ENCODE peak calls at places on chromosomes 11 and 22, in ten cellular contexts. J is CD4-positive, CD25-positive, alpha-beta regulatory T cell; U is lower lobe of right lung; N is vagina; X is CD4-positive, alpha-beta memory T cell; W is tibial nerve; A is neuronal stem cell; L is pancreas; D is Panc1; B is heart left ventricle. P is an unnamed sample.
A peak's percentile ranks its signal among the peaks of the same experiment; 100 is the strongest.

GRCh38 chr11:134915212-134915611 is 503.2 kb upstream of the B3GAT1 start:
- DNase-seq in J (no peak), U (no peak), N (no peak), X (no peak), W (no peak), A (no peak), L (no peak), D (no peak), B (peak; percentile 35), P (peak; percentile 43)

GRCh38 chr11:102177974-102178631 is 67.9 kb downstream of the YAP1 start:
- DNase-seq in J (no peak), U (no peak), N (no peak), X (no peak), W (no peak), A (no peak), L (peak; percentile 17), D (peak; percentile 92), B (no peak), P (no peak)

GRCh38 chr11:20604864-20605601 is 5.6 kb downstream of the SLC6A5 start:
- DNase-seq in J (no peak), U (no peak), N (no peak), X (no peak), W (no peak), A (no peak), L (no peak), D (no peak), B (no peak), P (no peak)

GRCh38 chr22:48171294-48171693 is 1408.8 kb downstream of the TBC1D22A start:
- DNase-seq in J (no peak), U (no peak), N (no peak), X (no peak), W (no peak), A (no peak), L (no peak), D (no peak), B (no peak), P (no peak)

GRCh38 chr11:15668718-15669117 is 554.0 kb downstream of the INSC start:
- DNase-seq in J (no peak), U (no peak), N (no peak), X (no peak), W (no peak), A (no peak), L (no peak), D (no peak), B (no peak), P (no peak)

GRCh38 chr11:5042091-5042490 is 4.2 kb upstream of the OR52J3 start:
- DNase-seq in J (no peak), U (no peak), N (no peak), X (no peak), W (no peak), A (no peak), L (no peak), D (no peak), B (no peak), P (no peak)

GRCh38 chr11:117931971-117932370 is 2.8 kb upstream of the TMPRSS13 start:
- DNase-seq in J (no peak), U (peak; percentile 39), N (no peak), X (peak; percentile 19), W (no peak), A (no peak), L (no peak), D (no peak), B (no peak), P (no peak)

GRCh38 chr11:101912823-101913284 is 2.0 kb upstream of the CEP126 start:
- DNase-seq in J (no peak), U (no peak), N (no peak), X (no peak), W (no peak), A (no peak), L (no peak), D (peak; percentile 20), B (no peak), P (no peak)

GRCh38 chr11:94275961-94276360 is 28.4 kb upstream of the IZUMO1R start:
- DNase-seq in J (no peak), U (no peak), N (no peak), X (no peak), W (no peak), A (no peak), L (no peak), D (no peak), B (no peak), P (no peak)

GRCh38 chr11:47607380-47607779 is 13.2 kb upstream of the C1QTNF4 start:
- DNase-seq in J (no peak), U (no peak), N (no peak), X (no peak), W (no peak), A (no peak), L (no peak), D (no peak), B (no peak), P (no peak)

GRCh38 chr11:85718991-85719807 is 33.2 kb upstream of the CCDC89 start:
- DNase-seq in J (no peak), U (no peak), N (no peak), X (no peak), W (peak; percentile 17), A (peak; percentile 64), L (peak; percentile 15), D (peak; percentile 98), B (peak; percentile 45), P (no peak)

GRCh38 chr11:24496728-24497396 is at the start of gene LUZP2:
- DNase-seq in J (no peak), U (peak; percentile 38), N (no peak), X (no peak), W (no peak), A (peak; percentile 69), L (peak; percentile 13), D (no peak), B (peak; percentile 16), P (no peak)

GRCh38 chr11:24496371-24496727 is 504 bp upstream of the LUZP2 start:
- DNase-seq in J (no peak), U (no peak), N (no peak), X (no peak), W (no peak), A (no peak), L (no peak), D (no peak), B (no peak), P (no peak)
- H3K4me3 ChIP-seq in J (no peak overlapping the region), U (peak overlapping the region; percentile 44), N (peak overlapping the region; percentile 26), X (no peak overlapping the region), W (peak overlapping the region; percentile 55), A (peak overlapping the region; percentile 34), L (peak overlapping the region; percentile 31), D (peak overlapping the region; percentile 50), B (peak overlapping the region; percentile 26), P (peak overlapping the region; percentile 63)

GRCh38 chr11:18374956-18375355 is 19.4 kb upstream of the LDHA start:
- DNase-seq in J (no peak), U (no peak), N (no peak), X (no peak), W (no peak), A (no peak), L (no peak), D (no peak), B (no peak), P (no peak)
- H3K36me3 ChIP-seq in J (no peaks in the 10 kb centered on the region), U (no peaks in the 10 kb centered on the region), N (no peaks in the 10 kb centered on the region), X (no peaks in the 10 kb centered on the region), W (no peaks in the 10 kb centered on the region), A (no peaks in the 10 kb centered on the region), L (no peaks in the 10 kb centered on the region), D (no peaks in the 10 kb centered on the region), B (no peaks in the 10 kb centered on the region), P (no peaks in the 10 kb centered on the region)

DNA sequence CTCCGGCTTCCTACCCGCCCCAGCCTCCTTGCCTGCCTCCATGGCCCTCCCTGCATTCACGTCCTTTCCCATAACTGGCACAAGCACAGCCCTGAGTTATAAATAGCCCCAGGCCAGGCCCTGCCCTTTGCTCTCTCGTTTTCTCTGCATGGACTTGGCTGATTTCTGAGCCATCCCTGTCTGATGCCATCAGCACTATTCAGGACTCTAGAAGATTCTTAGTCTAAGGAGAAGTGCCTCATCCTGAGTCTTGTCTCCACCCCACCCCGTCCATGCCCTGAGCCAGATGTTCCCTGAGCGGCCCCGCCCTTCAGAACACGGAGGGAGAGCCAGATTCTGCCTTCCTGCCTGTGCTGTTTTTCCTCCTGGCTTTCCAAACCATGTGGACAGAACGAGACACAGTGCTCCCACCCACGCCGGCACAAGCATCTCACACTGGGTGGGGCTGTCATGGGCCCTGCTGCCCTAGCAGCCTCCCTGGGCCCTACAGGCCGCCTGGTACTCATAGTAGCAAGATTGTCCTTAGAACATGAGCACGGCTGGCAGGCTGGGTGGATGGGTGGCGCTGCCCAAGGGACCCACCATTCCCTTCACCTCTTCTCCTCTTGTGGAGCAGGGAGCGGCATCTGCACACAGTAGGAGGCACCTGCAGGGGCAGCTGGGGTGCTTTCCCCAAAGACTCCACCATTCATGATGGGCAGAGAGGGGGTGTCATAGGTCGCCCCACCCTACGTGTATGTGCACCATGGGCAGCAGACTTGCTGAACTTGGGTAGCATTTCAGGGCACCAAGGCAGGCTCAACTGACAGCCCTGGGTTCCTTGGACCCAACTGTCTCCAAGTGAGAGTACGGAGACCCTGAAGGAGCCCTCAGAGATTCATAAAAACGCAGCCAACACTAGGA is 76.9 kb downstream of the BCR start:
- DNase-seq in J (no peak), U (no peak), N (no peak), X (no peak), W (peak; percentile 79), A (no peak), L (no peak), D (no peak), B (peak; percentile 70), P (peak; percentile 65)
- H3K27ac ChIP-seq in J (no peak overlapping the region), U (peak overlapping the region; percentile 49), N (peak overlapping the region; percentile 85), X (no peak overlapping the region), W (peak overlapping the region; percentile 85), A (no peak overlapping the region), L (no peak overlapping the region), D (no peak overlapping the region), B (peak overlapping the region; percentile 64), P (peak overlapping the region; percentile 90)

DNA sequence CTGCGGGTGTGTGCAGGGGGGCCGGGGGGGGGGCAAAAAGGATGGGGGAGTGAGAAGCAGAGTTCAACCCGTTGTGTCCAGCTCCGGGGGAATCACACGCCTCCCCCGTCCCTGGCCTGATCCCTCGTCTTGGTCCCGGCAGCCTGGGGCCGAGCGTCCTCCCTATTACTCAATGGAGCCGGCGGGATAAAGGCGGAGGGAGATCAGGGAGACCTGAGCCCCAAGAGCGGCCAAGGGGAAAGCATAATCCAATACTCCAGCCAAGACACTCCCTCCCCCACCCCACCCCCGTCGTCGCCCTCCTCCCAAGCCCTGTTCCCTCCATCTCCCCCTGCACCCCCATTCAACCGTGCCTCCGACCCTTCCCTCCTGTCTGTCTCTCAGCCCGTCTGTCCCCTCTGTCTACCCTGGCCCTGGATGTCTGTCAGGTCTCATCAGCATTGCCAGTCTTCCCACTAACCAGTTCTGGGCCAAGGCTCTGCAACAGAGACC is 2.6 kb downstream of the PHOX2A start:
- DNase-seq in J (no peak), U (no peak), N (no peak), X (no peak), W (no peak), A (no peak), L (no peak), D (no peak), B (no peak), P (no peak)
- H3K4me3 ChIP-seq in J (no peak overlapping the region), U (no peak overlapping the region), N (no peak overlapping the region), X (no peak overlapping the region), W (no peak overlapping the region), A (no peak overlapping the region), L (no peak overlapping the region), D (no peak overlapping the region), B (no peak overlapping the region), P (no peak overlapping the region)

DNA sequence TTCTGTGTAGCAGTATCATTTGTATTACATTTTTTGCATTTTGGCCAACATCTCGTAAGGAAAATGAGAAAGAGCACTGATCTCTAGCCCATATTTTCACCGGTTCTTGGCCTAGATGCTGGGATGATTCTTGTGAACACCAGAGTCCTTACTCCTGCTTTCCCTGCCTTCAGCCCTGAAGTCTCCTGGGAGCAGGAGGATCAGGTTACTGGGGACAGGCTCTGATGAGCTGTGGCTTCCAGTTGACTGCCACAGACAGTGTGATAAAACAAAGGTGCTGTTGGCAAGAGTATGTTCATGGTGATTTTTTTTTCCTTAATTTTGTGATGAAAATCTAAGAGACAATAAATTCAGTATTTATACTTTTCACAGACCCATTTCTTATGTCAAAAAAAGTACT is 34.2 kb upstream of the ADSL start:
- DNase-seq in J (no peak), U (no peak), N (no peak), X (no peak), W (no peak), A (no peak), L (no peak), D (no peak), B (no peak), P (no peak)
- H3K36me3 ChIP-seq in J (peaks cover 94% of the 10 kb centered on the region), U (peaks cover 100% of the 10 kb centered on the region), N (peaks cover 58% of the 10 kb centered on the region), X (peaks cover 87% of the 10 kb centered on the region), W (peaks cover 15% of the 10 kb centered on the region), A (peaks cover 99% of the 10 kb centered on the region), L (peaks cover 30% of the 10 kb centered on the region), D (peaks cover 19% of the 10 kb centered on the region), B (peaks cover 37% of the 10 kb centered on the region), P (peaks cover 56% of the 10 kb centered on the region)

P was measured in thoracic aorta.